ENCODE peak calls at places on chromosomes 3 and 15, in five cellular contexts. D, F, T, M and A are unnamed samples.

GRCh38 chr3:65946438-65946837 is 92.3 kb downstream of the MAGI1 start:
- DNase-seq in D (no peak), F (no peak), T (no peak), M (no peak), A (no peak)

GRCh38 chr15:52441846-52442245 is 86.8 kb downstream of the MYO5A start:
- DNase-seq in D (no peak), F (no peak), T (no peak), M (no peak), A (no peak)

GRCh38 chr3:145175626-145176025 is 985.4 kb downstream of the PLOD2 start:
- DNase-seq in D (no peak), F (no peak), T (no peak), M (no peak), A (no peak)

GRCh38 chr15:71697236-71697635 is 113.1 kb upstream of the NR2E3 start:
- DNase-seq in D (no peak), F (no peak), T (no peak), M (no peak), A (no peak)

GRCh38 chr3:24254649-24255048 is 240.0 kb downstream of the THRB start:
- DNase-seq in D (no peak), F (peak), T (no peak), M (peak), A (no peak)

GRCh38 chr15:70714575-70714974 is 48.8 kb downstream of the UACA start:
- DNase-seq in D (no peak), F (no peak), T (no peak), M (no peak), A (no peak)

GRCh38 chr15:70494861-70495571 is 268.3 kb downstream of the UACA start:
- DNase-seq in D (no peak), F (no peak), T (no peak), M (peak), A (peak)

GRCh38 chr15:23897091-23897490 is 210.0 kb upstream of the NDN start:
- DNase-seq in D (no peak), F (no peak), T (no peak), M (no peak), A (no peak)

GRCh38 chr15:43186003-43186353 is 775 bp downstream of the CCNDBP1 start:
- DNase-seq in D (no peak), F (no peak), T (no peak), M (no peak), A (no peak)

GRCh38 chr3:60579734-60580133 is 671.5 kb downstream of the FHIT start:
- DNase-seq in D (no peak), F (peak), T (no peak), M (peak), A (peak)

GRCh38 chr15:34588046-34588674 is 4.7 kb upstream of the GOLGA8B start:
- DNase-seq in D (peak), F (peak), T (peak), M (peak), A (peak)

GRCh38 chr3:126522363-126522788 is 1.6 kb upstream of the CHST13 start:
- DNase-seq in D (peak), F (peak), T (no peak), M (peak), A (peak)

GRCh38 chr15:57235865-57236264 is 140.4 kb upstream of the CGNL1 start:
- DNase-seq in D (no peak), F (no peak), T (no peak), M (peak), A (peak)

GRCh38 chr15:41465822-41466421 is 27.8 kb upstream of the ITPKA start:
- DNase-seq in D (peak), F (peak), T (no peak), M (peak), A (no peak)

GRCh38 chr3:73661262-73661661 is 36.5 kb upstream of the PDZRN3 start:
- DNase-seq in D (no peak), F (no peak), T (no peak), M (peak), A (no peak)

GRCh38 chr3:196193738-196194541 is 17.3 kb downstream of the ZDHHC19 start:
- DNase-seq in D (no peak), F (no peak), T (no peak), M (no peak), A (no peak)

GRCh38 chr3:140223631-140224030 is 288.6 kb downstream of the CLSTN2 start:
- DNase-seq in D (no peak), F (peak), T (no peak), M (no peak), A (no peak)

GRCh38 chr3:169091196-169091595 is 572.3 kb downstream of the MECOM start:
- DNase-seq in D (no peak), F (no peak), T (no peak), M (no peak), A (no peak)

GRCh38 chr3:53696401-53697172 is 149.6 kb downstream of the CHDH start:
- DNase-seq in D (no peak), F (no peak), T (no peak), M (peak), A (no peak)

GRCh38 chr15:34514251-34514760 is 69.1 kb downstream of the GOLGA8B start:
- DNase-seq in D (peak), F (no peak), T (no peak), M (peak), A (no peak)

GRCh38 chr3:49709852-49710251 is 9.6 kb downstream of the AMIGO3 start:
- DNase-seq in D (no peak), F (no peak), T (no peak), M (no peak), A (no peak)

GRCh38 chr15:37112963-37113362 is 12.6 kb upstream of the MEIS2 start:
- DNase-seq in D (no peak), F (no peak), T (no peak), M (no peak), A (no peak)

GRCh38 chr15:52378746-52379394 is 83.3 kb upstream of the MYO5C start:
- DNase-seq in D (no peak), F (no peak), T (no peak), M (no peak), A (no peak)

GRCh38 chr3:136989781-136990524 is 32.2 kb downstream of the IL20RB start:
- DNase-seq in D (no peak), F (no peak), T (no peak), M (no peak), A (no peak)

GRCh38 chr3:134034005-134034785 is 4.5 kb upstream of the SLCO2A1 start:
- DNase-seq in D (no peak), F (no peak), T (no peak), M (no peak), A (no peak)

GRCh38 chr3:8303466-8303865 is 198.2 kb upstream of the LMCD1 start:
- DNase-seq in D (no peak), F (no peak), T (no peak), M (peak), A (no peak)

GRCh38 chr3:85259748-85260147 is 301.0 kb downstream of the CADM2 start:
- DNase-seq in D (no peak), F (no peak), T (no peak), M (no peak), A (no peak)

GRCh38 chr3:194690501-194691372 is 5.1 kb downstream of the FAM43A start:
- DNase-seq in D (no peak), F (no peak), T (no peak), M (no peak), A (no peak)

GRCh38 chr3:171653701-171654100 is 156.6 kb downstream of the PLD1 start:
- DNase-seq in D (no peak), F (no peak), T (no peak), M (no peak), A (no peak)

GRCh38 chr15:42710662-42711061 is 26.3 kb downstream of the CDAN1 start:
- DNase-seq in D (no peak), F (no peak), T (no peak), M (no peak), A (no peak)

GRCh38 chr15:26179906-26180305 is 316.8 kb upstream of the ATP10A start:
- DNase-seq in D (no peak), F (no peak), T (no peak), M (no peak), A (no peak)

GRCh38 chr3:31039145-31039544 is 144.7 kb upstream of the GADL1 start:
- DNase-seq in D (no peak), F (no peak), T (no peak), M (no peak), A (no peak)